ENCODE peak calls at places on chromosomes 3 and 15, in five cellular contexts. One of them, this sample, is unnamed.
A peak's percentile ranks its signal among the peaks of the same experiment; 100 is the strongest.

GRCh38 chr3:117865338-117865737 is 1155.8 kb downstream of the TUSC7 start:
- DNase-seq in GM12865: no peak
- DNase-seq in foreskin fibroblast: no peak
- DNase-seq in breast epithelium: no peak
- DNase-seq in GM13976: no peak
- DNase-seq in this sample: no peak

GRCh38 chr3:106628407-106628806 is 748.8 kb upstream of the CCDC54 start:
- DNase-seq in GM12865: no peak
- DNase-seq in GM13976: no peak
- DNase-seq in foreskin fibroblast: peak; percentile 64
- DNase-seq in breast epithelium: no peak
- DNase-seq in this sample: no peak

GRCh38 chr3:27093771-27094170 is 275.4 kb downstream of the NEK10 start:
- DNase-seq in foreskin fibroblast: no peak
- DNase-seq in breast epithelium: no peak
- DNase-seq in GM12865: no peak
- DNase-seq in GM13976: no peak
- DNase-seq in this sample: no peak

GRCh38 chr3:8856721-8857120 is 87.3 kb upstream of the OXTR start:
- DNase-seq in GM12865: no peak
- DNase-seq in foreskin fibroblast: no peak
- DNase-seq in GM13976: no peak
- DNase-seq in breast epithelium: no peak
- DNase-seq in this sample: no peak

GRCh38 chr3:41318520-41318919 is 119.2 kb downstream of the CTNNB1 start:
- DNase-seq in GM13976: no peak
- DNase-seq in GM12865: no peak
- DNase-seq in foreskin fibroblast: peak; percentile 11
- DNase-seq in breast epithelium: no peak
- DNase-seq in this sample: no peak

GRCh38 chr3:137263982-137264777 is 306.4 kb downstream of the IL20RB start:
- DNase-seq in GM12865: no peak
- DNase-seq in breast epithelium: no peak
- DNase-seq in GM13976: no peak
- DNase-seq in foreskin fibroblast: no peak
- DNase-seq in this sample: no peak

GRCh38 chr15:56890038-56890437 is 28.4 kb upstream of the TCF12 start:
- DNase-seq in GM12865: no peak
- DNase-seq in breast epithelium: no peak
- DNase-seq in foreskin fibroblast: no peak
- DNase-seq in GM13976: no peak
- DNase-seq in this sample: no peak

GRCh38 chr3:70885636-70886035 is 573.2 kb upstream of the MDFIC2 start:
- DNase-seq in foreskin fibroblast: no peak
- DNase-seq in breast epithelium: no peak
- DNase-seq in GM12865: no peak
- DNase-seq in GM13976: no peak
- DNase-seq in this sample: no peak

GRCh38 chr3:111314146-111314873 is 227.7 kb upstream of the CD96 start:
- DNase-seq in GM12865: no peak
- DNase-seq in foreskin fibroblast: no peak
- DNase-seq in GM13976: no peak
- DNase-seq in breast epithelium: no peak
- DNase-seq in this sample: no peak

GRCh38 chr3:73508330-73508954 is 116.3 kb downstream of the PDZRN3 start:
- DNase-seq in breast epithelium: no peak
- DNase-seq in GM12865: peak; percentile 70
- DNase-seq in GM13976: peak; percentile 55
- DNase-seq in foreskin fibroblast: peak; percentile 51
- DNase-seq in this sample: peak; percentile 51

GRCh38 chr3:11764931-11765363 is 81.7 kb downstream of the TAMM41 start:
- DNase-seq in foreskin fibroblast: peak; percentile 59
- DNase-seq in breast epithelium: no peak
- DNase-seq in GM13976: no peak
- DNase-seq in GM12865: no peak
- DNase-seq in this sample: no peak

GRCh38 chr15:59687831-59688230 is 1.3 kb downstream of the BNIP2 start:
- DNase-seq in breast epithelium: no peak
- DNase-seq in GM13976: peak; percentile 23
- DNase-seq in GM12865: peak; percentile 66
- DNase-seq in foreskin fibroblast: no peak
- DNase-seq in this sample: peak; percentile 31

GRCh38 chr15:75195122-75195765 is 6.4 kb upstream of the C15orf39 start:
- DNase-seq in GM13976: no peak
- DNase-seq in breast epithelium: no peak
- DNase-seq in GM12865: no peak
- DNase-seq in foreskin fibroblast: no peak
- DNase-seq in this sample: peak; percentile 42

GRCh38 chr3:123157598-123158287 is 44.0 kb upstream of the SEC22A start:
- DNase-seq in breast epithelium: no peak
- DNase-seq in GM13976: no peak
- DNase-seq in GM12865: no peak
- DNase-seq in foreskin fibroblast: no peak
- DNase-seq in this sample: no peak

GRCh38 chr3:41912280-41912679 is 49.6 kb downstream of the ULK4 start:
- DNase-seq in breast epithelium: no peak
- DNase-seq in foreskin fibroblast: no peak
- DNase-seq in GM13976: no peak
- DNase-seq in GM12865: no peak
- DNase-seq in this sample: no peak

GRCh38 chr15:75230016-75230343 is 28.2 kb upstream of the GOLGA6C start:
- DNase-seq in GM12865: no peak
- DNase-seq in breast epithelium: no peak
- DNase-seq in foreskin fibroblast: no peak
- DNase-seq in GM13976: no peak
- DNase-seq in this sample: peak; percentile 19

GRCh38 chr3:149534671-149535394 is 60.3 kb downstream of the TM4SF4 start:
- DNase-seq in GM12865: no peak
- DNase-seq in foreskin fibroblast: no peak
- DNase-seq in GM13976: no peak
- DNase-seq in breast epithelium: peak; percentile 53
- DNase-seq in this sample: no peak

GRCh38 chr3:53045107-53045783 is 628 bp downstream of the SFMBT1 start:
- DNase-seq in breast epithelium: no peak
- DNase-seq in foreskin fibroblast: peak; percentile 35
- DNase-seq in GM12865: peak; percentile 83
- DNase-seq in GM13976: peak; percentile 87
- DNase-seq in this sample: peak; percentile 91

GRCh38 chr15:59279023-59279422 is 72.4 kb downstream of the LDHAL6B start:
- DNase-seq in foreskin fibroblast: no peak
- DNase-seq in GM12865: no peak
- DNase-seq in GM13976: no peak
- DNase-seq in breast epithelium: no peak
- DNase-seq in this sample: no peak

GRCh38 chr3:56923546-56924224 is 121.9 kb upstream of the ARHGEF3 start:
- DNase-seq in GM13976: no peak
- DNase-seq in GM12865: no peak
- DNase-seq in breast epithelium: peak; percentile 42
- DNase-seq in foreskin fibroblast: no peak
- DNase-seq in this sample: no peak

GRCh38 chr15:72785452-72786243 is 2.1 kb upstream of the ADPGK start:
- DNase-seq in foreskin fibroblast: peak; percentile 60
- DNase-seq in breast epithelium: no peak
- DNase-seq in GM12865: peak; percentile 56
- DNase-seq in GM13976: no peak
- DNase-seq in this sample: no peak

GRCh38 chr3:33062814-33063346 is 34.1 kb downstream of the GLB1 start:
- DNase-seq in GM13976: no peak
- DNase-seq in GM12865: no peak
- DNase-seq in breast epithelium: no peak
- DNase-seq in foreskin fibroblast: no peak
- DNase-seq in this sample: no peak

GRCh38 chr3:120908030-120908802 is at the start of gene STXBP5L:
- DNase-seq in GM12865: peak; percentile 77
- DNase-seq in GM13976: peak; percentile 78
- DNase-seq in foreskin fibroblast: peak; percentile 48
- DNase-seq in breast epithelium: peak; percentile 53
- DNase-seq in this sample: peak; percentile 67

GRCh38 chr15:101068961-101069734 is 150.0 kb downstream of the LRRK1 start:
- DNase-seq in breast epithelium: peak; percentile 30
- DNase-seq in foreskin fibroblast: peak; percentile 55
- DNase-seq in GM12865: no peak
- DNase-seq in GM13976: no peak
- DNase-seq in this sample: no peak
- TF ChIP-seq CTCF in breast epithelium: no peak
- TF ChIP-seq CTCF in foreskin fibroblast: no peak
- TF ChIP-seq CTCF in GM12865: no peak
- TF ChIP-seq CTCF in GM13976: no peak
- TF ChIP-seq CTCF in this sample: no peak

GRCh38 chr3:126752303-126753190 is 48.5 kb downstream of the CHCHD6 start:
- DNase-seq in GM13976: peak; percentile 82
- DNase-seq in foreskin fibroblast: peak; percentile 65
- DNase-seq in breast epithelium: peak; percentile 79
- DNase-seq in GM12865: peak; percentile 75
- DNase-seq in this sample: peak; percentile 73

GRCh38 chr3:126750760-126751129 is 46.7 kb downstream of the CHCHD6 start:
- DNase-seq in foreskin fibroblast: no peak
- DNase-seq in breast epithelium: no peak
- DNase-seq in GM12865: no peak
- DNase-seq in GM13976: no peak
- DNase-seq in this sample: no peak

GRCh38 chr3:126751611-126752302 is 47.7 kb downstream of the CHCHD6 start:
- DNase-seq in foreskin fibroblast: no peak
- DNase-seq in GM13976: no peak
- DNase-seq in breast epithelium: no peak
- DNase-seq in GM12865: no peak
- DNase-seq in this sample: no peak

GRCh38 chr3:126755866-126756265 is 51.8 kb downstream of the CHCHD6 start:
- DNase-seq in foreskin fibroblast: no peak
- DNase-seq in GM12865: no peak
- DNase-seq in breast epithelium: no peak
- DNase-seq in GM13976: no peak
- DNase-seq in this sample: no peak

DNA sequence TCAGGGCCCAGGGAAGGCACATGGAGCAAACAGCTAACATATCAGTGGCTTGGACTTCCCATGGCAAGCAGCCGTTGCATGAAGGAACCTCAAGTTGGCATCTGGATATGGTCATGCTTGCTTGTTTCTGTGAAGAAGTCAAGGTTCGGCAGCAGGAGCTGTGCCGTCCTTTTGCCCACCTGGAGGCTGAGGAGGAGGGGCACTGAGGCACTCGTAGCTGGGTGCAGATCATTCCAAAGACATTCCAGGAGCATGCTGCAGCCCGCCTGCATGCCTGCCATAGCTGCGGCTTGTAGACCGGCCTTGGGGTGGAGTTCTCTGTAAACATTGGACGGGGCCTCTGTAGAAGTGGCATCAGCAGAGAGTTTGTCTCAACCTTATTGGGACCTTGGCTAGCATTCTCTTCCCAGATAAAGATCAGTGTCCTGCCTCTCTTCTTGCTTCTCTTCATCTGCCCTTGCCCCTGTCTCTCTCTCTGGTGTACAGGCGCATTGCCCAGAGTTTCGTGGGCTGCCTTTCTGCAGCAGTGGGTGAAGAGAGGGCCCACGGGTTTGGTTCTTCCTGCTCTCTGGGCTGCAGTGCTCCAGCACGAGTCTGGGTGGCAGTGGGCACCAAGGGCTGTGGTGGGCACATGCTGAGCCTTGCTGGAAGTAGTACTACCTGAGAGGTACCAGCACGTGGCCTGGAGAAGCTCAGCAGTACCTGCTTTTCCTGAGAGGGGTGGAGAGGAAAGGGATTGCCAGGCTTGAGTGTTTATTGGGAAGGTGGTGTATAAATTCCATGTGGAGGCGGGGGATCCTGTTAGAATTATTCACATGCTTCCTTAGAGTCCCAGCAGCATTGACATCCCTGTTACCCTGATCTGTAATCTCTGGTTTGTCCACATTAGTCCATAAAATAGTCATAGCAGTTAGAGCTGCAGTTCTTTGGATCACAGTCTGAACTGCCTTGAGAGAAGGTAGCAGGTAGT is 49.4 kb downstream of the CHCHD6 start:
- DNase-seq in GM13976: no peak
- DNase-seq in GM12865: no peak
- DNase-seq in breast epithelium: peak; percentile 92
- DNase-seq in foreskin fibroblast: no peak
- DNase-seq in this sample: no peak
- TF ChIP-seq CTCF in GM13976: no peak
- TF ChIP-seq CTCF in GM12865: no peak
- TF ChIP-seq CTCF in breast epithelium: no peak
- TF ChIP-seq CTCF in foreskin fibroblast: no peak
- TF ChIP-seq CTCF in this sample: no peak

DNA sequence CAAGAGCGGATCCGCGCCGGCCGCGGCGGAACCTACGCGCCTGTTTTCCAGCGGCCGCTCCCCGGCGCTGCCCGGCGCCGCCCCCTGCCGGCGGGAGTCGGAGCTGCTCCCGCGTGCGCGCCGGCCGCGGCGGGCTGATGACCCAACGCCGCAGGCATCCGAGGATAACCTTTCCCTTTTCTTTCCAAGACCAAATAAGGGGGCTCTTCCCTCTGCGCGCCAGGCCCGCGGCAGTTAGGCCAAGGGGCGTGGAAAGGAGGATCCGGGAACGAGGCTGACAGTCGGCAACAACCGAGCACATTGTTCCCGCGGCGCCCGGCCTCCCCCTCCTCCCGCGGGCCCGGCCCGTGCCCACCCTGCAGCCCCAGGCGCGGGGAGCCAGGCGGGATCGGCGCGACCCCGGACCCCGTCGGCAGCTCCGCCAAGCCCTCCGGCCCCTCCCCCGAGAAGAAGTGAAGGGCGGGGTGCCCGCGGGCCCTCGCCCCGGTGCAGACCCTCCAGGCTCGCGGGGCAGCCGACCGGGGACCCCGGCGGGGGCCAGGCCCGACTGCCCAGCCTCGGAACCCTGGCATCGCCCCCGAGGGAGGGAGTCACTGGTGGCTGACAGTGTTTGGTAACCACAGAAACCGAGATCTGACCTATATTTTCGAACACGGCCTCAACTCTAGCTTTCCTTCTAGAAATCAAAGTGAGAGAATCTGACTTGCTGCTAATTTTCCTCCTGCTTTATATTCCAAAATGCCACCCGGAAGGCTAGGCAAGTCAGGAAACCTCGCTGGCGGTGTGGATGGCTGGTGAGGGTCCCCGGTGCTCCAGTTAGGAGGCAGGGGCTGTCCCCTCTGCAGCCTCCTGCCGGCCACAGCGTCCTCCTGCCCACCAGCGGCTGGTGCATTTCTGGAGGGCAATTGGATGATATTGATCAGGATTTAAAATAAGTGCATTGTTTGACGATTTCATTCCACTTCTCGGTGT is 45.6 kb upstream of the SYNM start:
- DNase-seq in foreskin fibroblast: peak; percentile 73
- DNase-seq in breast epithelium: peak; percentile 83
- DNase-seq in GM13976: peak; percentile 90
- DNase-seq in GM12865: peak; percentile 69
- DNase-seq in this sample: peak; percentile 89
- TF ChIP-seq CTCF in foreskin fibroblast: no peak
- TF ChIP-seq CTCF in breast epithelium: no peak
- TF ChIP-seq CTCF in GM13976: peak; percentile 90
- TF ChIP-seq CTCF in GM12865: peak; percentile 82
- TF ChIP-seq CTCF in this sample: peak; percentile 96

DNA sequence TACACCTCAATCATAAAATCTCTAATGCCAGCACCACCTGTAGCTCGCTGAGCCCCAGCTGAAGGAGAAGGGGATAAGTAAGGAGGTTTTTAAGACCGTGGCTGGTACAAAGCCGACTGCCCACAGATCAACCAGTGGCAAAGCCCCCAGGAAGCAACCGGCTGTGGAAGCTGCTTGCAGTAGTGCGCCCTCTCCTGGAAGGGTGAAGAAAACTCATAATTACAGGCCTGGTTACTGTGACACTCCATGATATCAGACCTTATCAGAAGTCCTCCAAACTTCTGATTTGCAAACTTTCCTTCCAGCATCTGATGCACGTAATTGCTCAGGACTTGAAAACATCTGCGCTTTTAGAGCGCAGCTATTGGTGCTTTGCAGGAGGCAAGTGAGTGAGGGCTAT is 63.1 kb upstream of the MCTP2 start:
- DNase-seq in foreskin fibroblast: no peak
- DNase-seq in breast epithelium: no peak
- DNase-seq in GM13976: no peak
- DNase-seq in GM12865: no peak
- DNase-seq in this sample: no peak
- TF ChIP-seq CTCF in foreskin fibroblast: no peak
- TF ChIP-seq CTCF in breast epithelium: no peak
- TF ChIP-seq CTCF in GM13976: no peak
- TF ChIP-seq CTCF in GM12865: peak; percentile 25
- TF ChIP-seq CTCF in this sample: peak; percentile 29